ENCODE peak calls at places on chromosome 16, in seven cellular contexts. One of them, this sample, is unnamed.

GRCh38 chr16:82523786-82524185 is 103.0 kb upstream of the CDH13 start:
- DNase-seq in SK-N-MC: no peak
- DNase-seq in GM23338: no peak
- DNase-seq in endothelial cell of umbilical vein: no peak
- DNase-seq in HCT116: no peak
- DNase-seq in H1: no peak
- DNase-seq in vagina: no peak
- DNase-seq in this sample: no peak

GRCh38 chr16:29641561-29641960 is 21.5 kb upstream of the SPN start:
- DNase-seq in vagina: no peak
- DNase-seq in H1: no peak
- DNase-seq in SK-N-MC: no peak
- DNase-seq in endothelial cell of umbilical vein: no peak
- DNase-seq in GM23338: no peak
- DNase-seq in HCT116: no peak
- DNase-seq in this sample: no peak

GRCh38 chr16:268141-269053 is 7.3 kb downstream of the RGS11 start:
- DNase-seq in HCT116: no peak
- DNase-seq in endothelial cell of umbilical vein: no peak
- DNase-seq in SK-N-MC: no peak
- DNase-seq in vagina: no peak
- DNase-seq in GM23338: no peak
- DNase-seq in H1: no peak
- DNase-seq in this sample: no peak

GRCh38 chr16:47553853-47554564 is 92.9 kb downstream of the PHKB start:
- DNase-seq in SK-N-MC: no peak
- DNase-seq in vagina: no peak
- DNase-seq in H1: no peak
- DNase-seq in HCT116: no peak
- DNase-seq in endothelial cell of umbilical vein: no peak
- DNase-seq in GM23338: no peak
- DNase-seq in this sample: no peak

GRCh38 chr16:11109551-11109950 is 146.5 kb downstream of the SOCS1 start:
- DNase-seq in HCT116: no peak
- DNase-seq in endothelial cell of umbilical vein: no peak
- DNase-seq in GM23338: no peak
- DNase-seq in H1: no peak
- DNase-seq in SK-N-MC: no peak
- DNase-seq in vagina: no peak
- DNase-seq in this sample: peak; percentile 62

GRCh38 chr16:83397601-83398000 is 410.2 kb upstream of the HSBP1 start:
- DNase-seq in H1: no peak
- DNase-seq in endothelial cell of umbilical vein: no peak
- DNase-seq in HCT116: no peak
- DNase-seq in SK-N-MC: no peak
- DNase-seq in GM23338: no peak
- DNase-seq in vagina: no peak
- DNase-seq in this sample: no peak

GRCh38 chr16:82651921-82652601 is 25.3 kb downstream of the CDH13 start:
- DNase-seq in GM23338: no peak
- DNase-seq in SK-N-MC: no peak
- DNase-seq in vagina: no peak
- DNase-seq in H1: no peak
- DNase-seq in endothelial cell of umbilical vein: no peak
- DNase-seq in HCT116: no peak
- DNase-seq in this sample: no peak

GRCh38 chr16:4182581-4183257 is 59.2 kb downstream of the SRL start:
- DNase-seq in endothelial cell of umbilical vein: no peak
- DNase-seq in GM23338: no peak
- DNase-seq in SK-N-MC: peak; percentile 22
- DNase-seq in HCT116: no peak
- DNase-seq in H1: no peak
- DNase-seq in vagina: no peak
- DNase-seq in this sample: no peak

GRCh38 chr16:73161977-73162376 is 114.0 kb upstream of the ZFHX3 start:
- DNase-seq in vagina: no peak
- DNase-seq in H1: no peak
- DNase-seq in HCT116: no peak
- DNase-seq in SK-N-MC: no peak
- DNase-seq in GM23338: no peak
- DNase-seq in endothelial cell of umbilical vein: no peak
- DNase-seq in this sample: no peak

GRCh38 chr16:9389543-9390207 is 298.2 kb downstream of the HAPSTR1 start:
- DNase-seq in H1: no peak
- DNase-seq in endothelial cell of umbilical vein: no peak
- DNase-seq in HCT116: no peak
- DNase-seq in SK-N-MC: no peak
- DNase-seq in GM23338: no peak
- DNase-seq in vagina: no peak
- DNase-seq in this sample: no peak

GRCh38 chr16:84898447-84898846 is 78.7 kb downstream of the CRISPLD2 start:
- DNase-seq in H1: no peak
- DNase-seq in HCT116: no peak
- DNase-seq in vagina: no peak
- DNase-seq in endothelial cell of umbilical vein: peak; percentile 24
- DNase-seq in GM23338: no peak
- DNase-seq in SK-N-MC: no peak
- DNase-seq in this sample: no peak

GRCh38 chr16:23682181-23682580 is 3.5 kb downstream of the PLK1 start:
- DNase-seq in endothelial cell of umbilical vein: no peak
- DNase-seq in HCT116: no peak
- DNase-seq in GM23338: no peak
- DNase-seq in vagina: no peak
- DNase-seq in H1: no peak
- DNase-seq in SK-N-MC: peak; percentile 64
- DNase-seq in this sample: no peak

GRCh38 chr16:50485232-50485631 is 63.0 kb upstream of the NKD1 start:
- DNase-seq in vagina: no peak
- DNase-seq in GM23338: no peak
- DNase-seq in endothelial cell of umbilical vein: no peak
- DNase-seq in SK-N-MC: no peak
- DNase-seq in HCT116: no peak
- DNase-seq in H1: no peak
- DNase-seq in this sample: no peak

GRCh38 chr16:66054095-66054494 is 312.4 kb upstream of the CDH5 start:
- DNase-seq in vagina: peak; percentile 16
- DNase-seq in endothelial cell of umbilical vein: no peak
- DNase-seq in HCT116: no peak
- DNase-seq in SK-N-MC: no peak
- DNase-seq in GM23338: peak; percentile 31
- DNase-seq in H1: no peak
- DNase-seq in this sample: no peak

GRCh38 chr16:66052745-66053144 is 313.7 kb upstream of the CDH5 start:
- DNase-seq in endothelial cell of umbilical vein: no peak
- DNase-seq in GM23338: no peak
- DNase-seq in SK-N-MC: no peak
- DNase-seq in H1: no peak
- DNase-seq in vagina: no peak
- DNase-seq in HCT116: no peak
- DNase-seq in this sample: no peak

GRCh38 chr16:66057056-66057455 is 309.4 kb upstream of the CDH5 start:
- DNase-seq in GM23338: no peak
- DNase-seq in endothelial cell of umbilical vein: no peak
- DNase-seq in H1: no peak
- DNase-seq in vagina: peak; percentile 46
- DNase-seq in SK-N-MC: no peak
- DNase-seq in HCT116: no peak
- DNase-seq in this sample: no peak

DNA sequence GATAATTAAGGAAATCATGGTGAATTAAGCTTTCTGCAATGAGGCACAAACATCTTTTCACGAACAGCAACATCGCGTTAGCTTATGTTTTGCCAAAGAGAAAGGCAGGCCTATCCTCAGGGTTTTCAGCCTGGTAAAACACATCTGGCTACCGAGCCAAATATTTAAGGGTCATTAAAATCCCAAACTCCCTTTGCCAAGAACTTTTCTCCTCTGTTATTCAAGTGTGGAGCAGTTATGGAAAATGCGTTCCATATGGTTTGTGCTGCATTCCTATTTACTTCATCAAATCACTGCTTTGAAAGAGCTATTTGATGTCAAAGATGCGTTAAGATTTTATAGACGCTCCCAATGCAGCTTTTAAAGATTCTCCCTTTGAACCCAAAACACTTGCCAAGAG is 308.3 kb upstream of the CDH5 start:
- DNase-seq in endothelial cell of umbilical vein: no peak
- DNase-seq in HCT116: no peak
- DNase-seq in vagina: no peak
- DNase-seq in H1: no peak
- DNase-seq in SK-N-MC: peak; percentile 66
- DNase-seq in GM23338: no peak
- DNase-seq in this sample: no peak
- H3K4me3 ChIP-seq in endothelial cell of umbilical vein: no peak overlapping the region
- H3K4me3 ChIP-seq in HCT116: no peak overlapping the region
- H3K4me3 ChIP-seq in vagina: no peak overlapping the region
- H3K4me3 ChIP-seq in H1: no peak overlapping the region
- H3K4me3 ChIP-seq in SK-N-MC: peak overlapping the region; percentile 43
- H3K4me3 ChIP-seq in GM23338: no peak overlapping the region
- H3K4me3 ChIP-seq in this sample: no peak overlapping the region

GRCh38 chr16:20683812-20684211 is 13.7 kb downstream of the ACSM1 start:
- DNase-seq in endothelial cell of umbilical vein: no peak
- DNase-seq in SK-N-MC: no peak
- DNase-seq in HCT116: no peak
- DNase-seq in GM23338: no peak
- DNase-seq in H1: no peak
- DNase-seq in vagina: no peak
- DNase-seq in this sample: no peak
- TF ChIP-seq POLR2AphosphoS5 in endothelial cell of umbilical vein: no peak
- TF ChIP-seq POLR2AphosphoS5 in SK-N-MC: no peak
- TF ChIP-seq POLR2AphosphoS5 in HCT116: no peak
- TF ChIP-seq POLR2AphosphoS5 in GM23338: no peak
- TF ChIP-seq POLR2AphosphoS5 in H1: no peak
- TF ChIP-seq POLR2AphosphoS5 in vagina: no peak
- TF ChIP-seq POLR2AphosphoS5 in this sample: no peak

DNA sequence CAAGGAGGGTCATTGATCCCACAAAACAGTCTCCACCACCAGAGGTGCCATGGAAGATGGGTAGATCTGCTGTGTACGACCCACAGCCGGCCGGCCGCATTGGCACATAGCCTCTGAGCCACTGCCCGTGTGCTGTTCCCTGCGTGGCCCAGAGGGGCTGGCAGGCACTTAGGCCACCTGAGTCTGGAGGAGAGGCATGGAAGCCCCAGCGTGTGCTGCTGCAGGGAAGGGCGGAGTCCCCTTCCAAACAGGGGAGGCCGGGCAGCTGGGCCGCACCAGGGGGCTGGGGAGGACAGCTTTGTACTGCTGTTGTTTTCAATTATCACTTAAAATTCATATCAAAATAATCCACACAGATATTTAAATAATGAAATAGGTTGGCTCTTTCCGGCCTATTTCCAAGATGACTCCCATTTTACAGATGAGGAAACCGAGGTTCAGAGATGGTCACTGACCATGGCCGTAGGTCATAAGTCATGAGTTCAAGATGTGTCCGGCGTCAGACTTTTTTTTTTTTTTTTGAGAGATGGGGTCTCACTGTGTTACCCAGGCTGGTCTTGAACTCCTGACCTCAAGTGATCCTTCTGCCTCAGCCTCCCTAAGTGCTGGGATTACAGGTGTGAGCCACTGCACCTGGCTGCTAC is 23.1 kb upstream of the GSG1L start:
- DNase-seq in GM23338: no peak
- DNase-seq in H1: no peak
- DNase-seq in HCT116: no peak
- DNase-seq in endothelial cell of umbilical vein: no peak
- DNase-seq in vagina: no peak
- DNase-seq in SK-N-MC: no peak
- DNase-seq in this sample: no peak
- H3K4me3 ChIP-seq in GM23338: no peak overlapping the region
- H3K4me3 ChIP-seq in H1: no peak overlapping the region
- H3K4me3 ChIP-seq in HCT116: no peak overlapping the region
- H3K4me3 ChIP-seq in endothelial cell of umbilical vein: no peak overlapping the region
- H3K4me3 ChIP-seq in vagina: no peak overlapping the region
- H3K4me3 ChIP-seq in SK-N-MC: no peak overlapping the region
- H3K4me3 ChIP-seq in this sample: no peak overlapping the region

DNA sequence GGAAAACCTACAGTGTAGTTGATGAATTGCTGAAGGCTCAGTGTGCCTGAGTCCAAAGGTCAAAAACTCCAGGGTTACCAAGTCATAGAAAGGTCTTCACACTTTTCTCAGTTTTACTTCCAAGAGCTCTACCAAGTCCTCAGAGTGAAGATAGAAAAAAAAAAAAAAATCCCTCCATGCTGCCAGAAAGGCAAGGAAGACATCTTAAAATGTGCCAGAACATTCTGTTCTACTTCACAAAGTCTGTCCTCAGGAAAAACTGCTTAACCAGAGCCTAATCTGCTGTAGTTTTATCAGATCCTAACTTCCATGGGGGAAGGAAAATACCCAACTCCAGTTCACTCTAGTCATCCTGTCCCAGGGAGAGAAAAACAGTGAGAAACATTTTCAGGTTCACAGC is 175.6 kb upstream of the CDH11 start:
- DNase-seq in H1: no peak
- DNase-seq in vagina: no peak
- DNase-seq in endothelial cell of umbilical vein: no peak
- DNase-seq in HCT116: no peak
- DNase-seq in GM23338: no peak
- DNase-seq in SK-N-MC: no peak
- DNase-seq in this sample: no peak
- TF ChIP-seq POLR2AphosphoS5 in H1: no peak
- TF ChIP-seq POLR2AphosphoS5 in vagina: no peak
- TF ChIP-seq POLR2AphosphoS5 in endothelial cell of umbilical vein: no peak
- TF ChIP-seq POLR2AphosphoS5 in HCT116: no peak
- TF ChIP-seq POLR2AphosphoS5 in GM23338: no peak
- TF ChIP-seq POLR2AphosphoS5 in SK-N-MC: no peak
- TF ChIP-seq POLR2AphosphoS5 in this sample: no peak

GRCh38 chr16:52729731-52730130 is 182.8 kb upstream of the TOX3 start:
- DNase-seq in vagina: no peak
- DNase-seq in GM23338: peak; percentile 14
- DNase-seq in endothelial cell of umbilical vein: no peak
- DNase-seq in HCT116: no peak
- DNase-seq in H1: no peak
- DNase-seq in SK-N-MC: no peak
- DNase-seq in this sample: no peak

GRCh38 chr16:52727878-52728277 is 180.9 kb upstream of the TOX3 start:
- DNase-seq in GM23338: no peak
- DNase-seq in HCT116: no peak
- DNase-seq in endothelial cell of umbilical vein: no peak
- DNase-seq in H1: no peak
- DNase-seq in vagina: no peak
- DNase-seq in SK-N-MC: no peak
- DNase-seq in this sample: no peak

GRCh38 chr16:52721331-52721730 is 174.4 kb upstream of the TOX3 start:
- DNase-seq in H1: no peak
- DNase-seq in HCT116: no peak
- DNase-seq in vagina: no peak
- DNase-seq in endothelial cell of umbilical vein: no peak
- DNase-seq in SK-N-MC: no peak
- DNase-seq in GM23338: no peak
- DNase-seq in this sample: no peak

GRCh38 chr16:52725043-52725442 is 178.1 kb upstream of the TOX3 start:
- DNase-seq in endothelial cell of umbilical vein: no peak
- DNase-seq in GM23338: no peak
- DNase-seq in HCT116: no peak
- DNase-seq in vagina: no peak
- DNase-seq in H1: no peak
- DNase-seq in SK-N-MC: no peak
- DNase-seq in this sample: no peak

DNA sequence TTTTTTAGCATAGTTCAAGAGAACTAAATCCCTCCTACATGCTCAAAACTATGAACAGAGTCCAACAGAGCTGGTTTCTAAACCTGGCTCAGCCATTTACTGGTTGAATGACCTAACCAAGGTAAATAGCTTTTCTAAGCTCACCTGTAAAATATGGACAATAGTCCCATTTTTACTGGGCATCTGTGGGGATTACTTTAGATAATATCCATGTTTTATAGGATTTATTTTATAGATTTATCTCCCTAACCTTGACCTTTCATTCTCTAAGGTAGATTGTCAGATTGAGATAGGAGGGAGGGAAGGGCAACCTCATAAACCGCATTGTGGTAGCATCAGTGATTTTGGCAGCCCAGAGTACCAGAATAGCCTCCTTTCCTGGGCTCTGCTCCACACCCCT is 178.5 kb upstream of the TOX3 start:
- DNase-seq in GM23338: no peak
- DNase-seq in endothelial cell of umbilical vein: no peak
- DNase-seq in HCT116: no peak
- DNase-seq in SK-N-MC: no peak
- DNase-seq in vagina: no peak
- DNase-seq in H1: no peak
- DNase-seq in this sample: no peak
- H3K4me3 ChIP-seq in GM23338: no peak overlapping the region
- H3K4me3 ChIP-seq in endothelial cell of umbilical vein: no peak overlapping the region
- H3K4me3 ChIP-seq in HCT116: no peak overlapping the region
- H3K4me3 ChIP-seq in SK-N-MC: no peak overlapping the region
- H3K4me3 ChIP-seq in vagina: no peak overlapping the region
- H3K4me3 ChIP-seq in H1: no peak overlapping the region
- H3K4me3 ChIP-seq in this sample: no peak overlapping the region